ENCODE peak calls at places on chromosomes 13 and 19, in six cellular contexts. One of them, this sample, is unnamed.

GRCh38 chr19:29526730-29527499 is 1.1 kb downstream of the VSTM2B start:
- DNase-seq in pancreas: peak
- DNase-seq in HL-60: no peak
- DNase-seq in transverse colon: no peak
- DNase-seq in colonic mucosa: no peak
- DNase-seq in fibroblast of villous mesenchyme: no peak
- DNase-seq in this sample: no peak

GRCh38 chr13:113637262-113638160 is 20.5 kb downstream of the ATP4B start:
- DNase-seq in HL-60: no peak
- DNase-seq in fibroblast of villous mesenchyme: no peak
- DNase-seq in colonic mucosa: no peak
- DNase-seq in transverse colon: peak
- DNase-seq in pancreas: peak
- DNase-seq in this sample: no peak

GRCh38 chr13:38341149-38341692 is 8.4 kb upstream of the UFM1 start:
- DNase-seq in pancreas: no peak
- DNase-seq in transverse colon: no peak
- DNase-seq in colonic mucosa: no peak
- DNase-seq in HL-60: no peak
- DNase-seq in fibroblast of villous mesenchyme: no peak
- DNase-seq in this sample: no peak

GRCh38 chr19:49858591-49858985 is 7.6 kb downstream of the PTOV1 start:
- DNase-seq in transverse colon: no peak
- DNase-seq in fibroblast of villous mesenchyme: no peak
- DNase-seq in pancreas: no peak
- DNase-seq in colonic mucosa: no peak
- DNase-seq in HL-60: no peak
- DNase-seq in this sample: no peak

GRCh38 chr19:48963371-48964204 is 1.5 kb upstream of the FTL start:
- DNase-seq in transverse colon: peak
- DNase-seq in fibroblast of villous mesenchyme: peak
- DNase-seq in HL-60: peak
- DNase-seq in colonic mucosa: peak
- DNase-seq in pancreas: peak
- DNase-seq in this sample: peak

GRCh38 chr19:3071764-3072163 is 9.5 kb upstream of the TLE5 start:
- DNase-seq in transverse colon: no peak
- DNase-seq in HL-60: no peak
- DNase-seq in colonic mucosa: no peak
- DNase-seq in pancreas: no peak
- DNase-seq in fibroblast of villous mesenchyme: no peak
- DNase-seq in this sample: no peak

GRCh38 chr13:53200498-53201453 is 172.2 kb downstream of the OLFM4 start:
- DNase-seq in colonic mucosa: peak
- DNase-seq in HL-60: no peak
- DNase-seq in fibroblast of villous mesenchyme: peak
- DNase-seq in pancreas: peak
- DNase-seq in transverse colon: peak
- DNase-seq in this sample: no peak

GRCh38 chr13:113581871-113582270 is 2.7 kb upstream of the TFDP1 start:
- DNase-seq in fibroblast of villous mesenchyme: no peak
- DNase-seq in transverse colon: no peak
- DNase-seq in HL-60: no peak
- DNase-seq in colonic mucosa: peak
- DNase-seq in pancreas: peak
- DNase-seq in this sample: no peak

GRCh38 chr13:110506396-110506795 is 55.1 kb downstream of the RAB20 start:
- DNase-seq in transverse colon: no peak
- DNase-seq in fibroblast of villous mesenchyme: no peak
- DNase-seq in colonic mucosa: no peak
- DNase-seq in pancreas: no peak
- DNase-seq in HL-60: no peak
- DNase-seq in this sample: no peak

GRCh38 chr13:26300140-26300539 is 46.2 kb downstream of the CDK8 start:
- DNase-seq in colonic mucosa: no peak
- DNase-seq in fibroblast of villous mesenchyme: peak
- DNase-seq in pancreas: no peak
- DNase-seq in HL-60: no peak
- DNase-seq in transverse colon: no peak
- DNase-seq in this sample: no peak

GRCh38 chr13:94706854-94707399 is 5.4 kb downstream of the SOX21 start:
- DNase-seq in pancreas: no peak
- DNase-seq in HL-60: no peak
- DNase-seq in transverse colon: no peak
- DNase-seq in fibroblast of villous mesenchyme: no peak
- DNase-seq in colonic mucosa: no peak
- DNase-seq in this sample: no peak

GRCh38 chr19:1469200-1469935 is 9.6 kb downstream of the C19orf25 start:
- DNase-seq in HL-60: no peak
- DNase-seq in transverse colon: no peak
- DNase-seq in fibroblast of villous mesenchyme: peak
- DNase-seq in pancreas: peak
- DNase-seq in colonic mucosa: no peak
- DNase-seq in this sample: peak

GRCh38 chr19:17996826-17997316 is 11.1 kb upstream of the ARRDC2 start:
- DNase-seq in transverse colon: peak
- DNase-seq in pancreas: peak
- DNase-seq in HL-60: peak
- DNase-seq in colonic mucosa: peak
- DNase-seq in fibroblast of villous mesenchyme: peak
- DNase-seq in this sample: peak

GRCh38 chr19:47280183-47280797 is 5.6 kb downstream of the INAFM1 start:
- DNase-seq in pancreas: no peak
- DNase-seq in colonic mucosa: no peak
- DNase-seq in transverse colon: peak
- DNase-seq in fibroblast of villous mesenchyme: no peak
- DNase-seq in HL-60: no peak
- DNase-seq in this sample: peak

GRCh38 chr13:23570931-23571330 is 719 bp downstream of the TNFRSF19 start:
- DNase-seq in fibroblast of villous mesenchyme: peak
- DNase-seq in HL-60: no peak
- DNase-seq in transverse colon: no peak
- DNase-seq in colonic mucosa: no peak
- DNase-seq in pancreas: no peak
- DNase-seq in this sample: no peak

GRCh38 chr13:31588331-31588730 is 151.0 kb upstream of the RXFP2 start:
- DNase-seq in fibroblast of villous mesenchyme: no peak
- DNase-seq in pancreas: no peak
- DNase-seq in HL-60: no peak
- DNase-seq in colonic mucosa: peak
- DNase-seq in transverse colon: peak
- DNase-seq in this sample: peak

GRCh38 chr19:33424181-33424580 is 50.7 kb downstream of the CEBPG start:
- DNase-seq in colonic mucosa: no peak
- DNase-seq in fibroblast of villous mesenchyme: no peak
- DNase-seq in transverse colon: no peak
- DNase-seq in HL-60: no peak
- DNase-seq in pancreas: no peak
- DNase-seq in this sample: no peak

GRCh38 chr13:70668293-70668692 is 560.0 kb upstream of the KLHL1 start:
- DNase-seq in fibroblast of villous mesenchyme: no peak
- DNase-seq in pancreas: no peak
- DNase-seq in colonic mucosa: no peak
- DNase-seq in HL-60: no peak
- DNase-seq in transverse colon: no peak
- DNase-seq in this sample: peak

GRCh38 chr19:15296353-15296752 is 36.0 kb downstream of the BRD4 start:
- DNase-seq in pancreas: no peak
- DNase-seq in transverse colon: no peak
- DNase-seq in HL-60: no peak
- DNase-seq in fibroblast of villous mesenchyme: peak
- DNase-seq in colonic mucosa: no peak
- DNase-seq in this sample: no peak

GRCh38 chr13:71879129-71879535 is 12.1 kb upstream of the DACH1 start:
- DNase-seq in transverse colon: no peak
- DNase-seq in pancreas: no peak
- DNase-seq in colonic mucosa: no peak
- DNase-seq in fibroblast of villous mesenchyme: peak
- DNase-seq in HL-60: no peak
- DNase-seq in this sample: no peak

GRCh38 chr19:18117692-18118378 is 20.3 kb downstream of the MAST3 start:
- DNase-seq in pancreas: peak
- DNase-seq in fibroblast of villous mesenchyme: peak
- DNase-seq in colonic mucosa: peak
- DNase-seq in HL-60: peak
- DNase-seq in transverse colon: peak
- DNase-seq in this sample: peak

GRCh38 chr19:873084-874019 is 13.9 kb downstream of the CFD start:
- DNase-seq in HL-60: no peak
- DNase-seq in transverse colon: peak
- DNase-seq in pancreas: no peak
- DNase-seq in colonic mucosa: peak
- DNase-seq in fibroblast of villous mesenchyme: peak
- DNase-seq in this sample: no peak

GRCh38 chr19:34712606-34713261 is 21.3 kb upstream of the ZNF181 start:
- DNase-seq in colonic mucosa: peak
- DNase-seq in fibroblast of villous mesenchyme: peak
- DNase-seq in pancreas: no peak
- DNase-seq in HL-60: peak
- DNase-seq in transverse colon: peak
- DNase-seq in this sample: peak

GRCh38 chr19:54164369-54165068 is 5.0 kb upstream of the LENG1 start:
- DNase-seq in colonic mucosa: peak
- DNase-seq in transverse colon: peak
- DNase-seq in pancreas: peak
- DNase-seq in HL-60: no peak
- DNase-seq in fibroblast of villous mesenchyme: peak
- DNase-seq in this sample: peak

GRCh38 chr13:101545521-101545920 is 93.0 kb downstream of the ITGBL1 start:
- DNase-seq in fibroblast of villous mesenchyme: peak
- DNase-seq in HL-60: no peak
- DNase-seq in pancreas: no peak
- DNase-seq in colonic mucosa: no peak
- DNase-seq in transverse colon: no peak
- DNase-seq in this sample: no peak

GRCh38 chr13:97780486-97780885 is 173.0 kb upstream of the IPO5 start:
- DNase-seq in fibroblast of villous mesenchyme: no peak
- DNase-seq in pancreas: no peak
- DNase-seq in transverse colon: no peak
- DNase-seq in colonic mucosa: no peak
- DNase-seq in HL-60: no peak
- DNase-seq in this sample: no peak

GRCh38 chr19:38032951-38033350 is 125.9 kb downstream of the SIPA1L3 start:
- DNase-seq in fibroblast of villous mesenchyme: peak
- DNase-seq in pancreas: no peak
- DNase-seq in colonic mucosa: no peak
- DNase-seq in transverse colon: no peak
- DNase-seq in HL-60: no peak
- DNase-seq in this sample: no peak

GRCh38 chr19:48573163-48573505 is 21.2 kb downstream of the SULT2B1 start:
- DNase-seq in HL-60: no peak
- DNase-seq in colonic mucosa: no peak
- DNase-seq in transverse colon: no peak
- DNase-seq in pancreas: no peak
- DNase-seq in fibroblast of villous mesenchyme: no peak
- DNase-seq in this sample: no peak

GRCh38 chr19:28351761-28352160 is 861.2 kb downstream of the UQCRFS1 start:
- DNase-seq in HL-60: no peak
- DNase-seq in pancreas: no peak
- DNase-seq in colonic mucosa: no peak
- DNase-seq in fibroblast of villous mesenchyme: no peak
- DNase-seq in transverse colon: no peak
- DNase-seq in this sample: no peak

GRCh38 chr13:86932935-86933334 is 738.2 kb upstream of the SLITRK5 start:
- DNase-seq in colonic mucosa: no peak
- DNase-seq in HL-60: no peak
- DNase-seq in pancreas: no peak
- DNase-seq in fibroblast of villous mesenchyme: peak
- DNase-seq in transverse colon: no peak
- DNase-seq in this sample: no peak

GRCh38 chr13:55199132-55199531 is 1941.6 kb upstream of the PRR20A start:
- DNase-seq in pancreas: no peak
- DNase-seq in HL-60: no peak
- DNase-seq in colonic mucosa: no peak
- DNase-seq in fibroblast of villous mesenchyme: no peak
- DNase-seq in transverse colon: no peak
- DNase-seq in this sample: no peak
- TF ChIP-seq CTCF in pancreas: no peak
- TF ChIP-seq CTCF in HL-60: no peak
- TF ChIP-seq CTCF in colonic mucosa: no peak
- TF ChIP-seq CTCF in fibroblast of villous mesenchyme: no peak
- TF ChIP-seq CTCF in transverse colon: no peak
- TF ChIP-seq CTCF in this sample: no peak

GRCh38 chr19:41707502-41707812 is 969 bp upstream of the CEACAM5 start:
- DNase-seq in fibroblast of villous mesenchyme: no peak
- DNase-seq in HL-60: no peak
- DNase-seq in colonic mucosa: peak
- DNase-seq in transverse colon: peak
- DNase-seq in pancreas: no peak
- DNase-seq in this sample: peak

GRCh38 chr19:41707871-41708371 is 505 bp upstream of the CEACAM5 start:
- DNase-seq in fibroblast of villous mesenchyme: no peak
- DNase-seq in HL-60: no peak
- DNase-seq in transverse colon: peak
- DNase-seq in colonic mucosa: no peak
- DNase-seq in pancreas: peak
- DNase-seq in this sample: no peak

GRCh38 chr19:41705393-41706174 is 2.8 kb upstream of the CEACAM5 start:
- DNase-seq in pancreas: peak
- DNase-seq in transverse colon: peak
- DNase-seq in HL-60: no peak
- DNase-seq in fibroblast of villous mesenchyme: peak
- DNase-seq in colonic mucosa: peak
- DNase-seq in this sample: peak

GRCh38 chr19:41708481-41708880 is at the start of gene CEACAM5:
- DNase-seq in pancreas: peak
- DNase-seq in colonic mucosa: peak
- DNase-seq in fibroblast of villous mesenchyme: no peak
- DNase-seq in HL-60: no peak
- DNase-seq in transverse colon: peak
- DNase-seq in this sample: no peak

GRCh38 chr19:41706741-41707501 is 1.5 kb upstream of the CEACAM5 start:
- DNase-seq in fibroblast of villous mesenchyme: peak
- DNase-seq in HL-60: peak
- DNase-seq in colonic mucosa: peak
- DNase-seq in pancreas: peak
- DNase-seq in transverse colon: peak
- DNase-seq in this sample: peak
- TF ChIP-seq CTCF in fibroblast of villous mesenchyme: peak
- TF ChIP-seq CTCF in HL-60: peak
- TF ChIP-seq CTCF in colonic mucosa: peak
- TF ChIP-seq CTCF in pancreas: peak
- TF ChIP-seq CTCF in transverse colon: peak
- TF ChIP-seq CTCF in this sample: peak

GRCh38 chr13:59343993-59344780 is 819.5 kb downstream of the DIAPH3 start:
- DNase-seq in pancreas: no peak
- DNase-seq in transverse colon: no peak
- DNase-seq in HL-60: no peak
- DNase-seq in colonic mucosa: no peak
- DNase-seq in fibroblast of villous mesenchyme: no peak
- DNase-seq in this sample: no peak
- TF ChIP-seq CTCF in pancreas: no peak
- TF ChIP-seq CTCF in transverse colon: no peak
- TF ChIP-seq CTCF in HL-60: no peak
- TF ChIP-seq CTCF in colonic mucosa: no peak
- TF ChIP-seq CTCF in fibroblast of villous mesenchyme: no peak
- TF ChIP-seq CTCF in this sample: no peak

GRCh38 chr13:41428155-41428554 is 29.2 kb upstream of the RGCC start:
- DNase-seq in HL-60: no peak
- DNase-seq in colonic mucosa: peak
- DNase-seq in fibroblast of villous mesenchyme: no peak
- DNase-seq in transverse colon: no peak
- DNase-seq in pancreas: no peak
- DNase-seq in this sample: no peak
- TF ChIP-seq CTCF in HL-60: no peak
- TF ChIP-seq CTCF in colonic mucosa: no peak
- TF ChIP-seq CTCF in fibroblast of villous mesenchyme: no peak
- TF ChIP-seq CTCF in transverse colon: no peak
- TF ChIP-seq CTCF in pancreas: no peak
- TF ChIP-seq CTCF in this sample: no peak